ENCODE peak calls at places on chromosome 13, in nine cellular contexts. F, D, W, R, Y, V, X, I and B are unnamed samples.

GRCh38 chr13:46551410-46552301 is 1.3 kb upstream of the LRCH1 start:
- DNase-seq in X (peak; percentile 82), Y (peak; percentile 67), F (peak; percentile 32), I (no peak), D (peak; percentile 46), V (peak; percentile 36), R (peak; percentile 87), W (peak; percentile 70), B (peak; percentile 93)

GRCh38 chr13:79030513-79030912 is 371.6 kb upstream of the OBI1 start:
- DNase-seq in V (no peak), I (no peak), Y (no peak), X (no peak), R (no peak), W (no peak), D (no peak), F (no peak), B (no peak)

GRCh38 chr13:77565635-77566034 is 30.1 kb downstream of the SCEL start:
- DNase-seq in V (no peak), R (no peak), F (no peak), W (peak; percentile 1), X (peak; percentile 26), D (no peak), Y (no peak), I (no peak), B (no peak)

GRCh38 chr13:36920612-36921185 is 661 bp upstream of the SMAD9 start:
- DNase-seq in D (no peak), X (peak; percentile 6), W (no peak), V (no peak), I (no peak), R (no peak), F (no peak), Y (no peak), B (no peak)

GRCh38 chr13:48142437-48142836 is 47.5 kb upstream of the MED4 start:
- DNase-seq in I (no peak), W (no peak), D (no peak), X (no peak), R (no peak), F (no peak), Y (no peak), V (no peak), B (no peak)

GRCh38 chr13:72565893-72566292 is 161.5 kb downstream of the MZT1 start:
- DNase-seq in I (no peak), F (no peak), V (no peak), Y (no peak), R (no peak), D (no peak), W (peak; percentile 12), X (peak; percentile 22), B (no peak)

GRCh38 chr13:108917581-108917980 is 288.2 kb downstream of the MYO16 start:
- DNase-seq in I (peak; percentile 37), R (no peak), D (no peak), F (no peak), V (no peak), Y (no peak), X (peak; percentile 48), W (no peak), B (no peak)

GRCh38 chr13:22110368-22110767 is 439.5 kb downstream of the FGF9 start:
- DNase-seq in W (peak; percentile 3), X (no peak), Y (no peak), D (no peak), I (no peak), F (no peak), R (no peak), V (no peak), B (peak; percentile 90)

GRCh38 chr13:50722437-50723125 is 120.9 kb downstream of the DLEU7 start:
- DNase-seq in R (no peak), V (no peak), F (no peak), I (no peak), X (no peak), Y (no peak), D (no peak), W (no peak), B (no peak)

GRCh38 chr13:35894636-35895035 is 236.5 kb downstream of the DCLK1 start:
- DNase-seq in R (no peak), Y (no peak), D (no peak), F (no peak), I (no peak), W (no peak), X (no peak), V (no peak), B (no peak)

GRCh38 chr13:109792416-109793090 is 6.2 kb upstream of the IRS2 start:
- DNase-seq in F (no peak), Y (no peak), V (no peak), W (no peak), X (no peak), R (no peak), D (no peak), I (no peak), B (no peak)

GRCh38 chr13:92315265-92315664 is 911.3 kb upstream of the GPC6 start:
- DNase-seq in D (no peak), Y (no peak), R (no peak), F (no peak), V (no peak), W (peak; percentile 67), I (no peak), X (no peak), B (no peak)

GRCh38 chr13:25821761-25822160 is 230.1 kb downstream of the SHISA2 start:
- DNase-seq in I (no peak), X (no peak), V (no peak), F (no peak), Y (no peak), W (no peak), D (no peak), R (no peak), B (no peak)

GRCh38 chr13:34942732-34943674 is 933 bp downstream of the NBEA start:
- DNase-seq in D (no peak), I (no peak), F (no peak), X (peak; percentile 23), R (peak; percentile 44), Y (peak; percentile 11), V (no peak), W (no peak), B (peak; percentile 77)

GRCh38 chr13:76764429-76764828 is 121.8 kb downstream of the KCTD12 start:
- DNase-seq in R (no peak), V (no peak), Y (no peak), D (no peak), X (no peak), F (no peak), I (no peak), W (peak; percentile 7), B (peak; percentile 84)

GRCh38 chr13:94620286-94620896 is 18.7 kb downstream of the GPR180 start:
- DNase-seq in I (no peak), Y (no peak), R (no peak), V (no peak), X (peak; percentile 29), W (no peak), F (no peak), D (peak; percentile 9), B (no peak)

GRCh38 chr13:99193152-99193551 is 7.5 kb upstream of the UBAC2 start:
- DNase-seq in V (no peak), F (no peak), D (no peak), W (no peak), I (no peak), R (no peak), X (no peak), Y (no peak), B (no peak)

GRCh38 chr13:100491164-100491847 is 97.3 kb downstream of the GGACT start:
- DNase-seq in I (peak; percentile 59), F (no peak), W (peak; percentile 73), X (no peak), D (no peak), Y (peak; percentile 70), V (no peak), R (no peak), B (no peak)

GRCh38 chr13:95588134-95588533 is 35.6 kb downstream of the CLDN10 start:
- DNase-seq in I (no peak), Y (no peak), D (no peak), V (no peak), W (no peak), F (no peak), X (no peak), R (no peak), B (no peak)

GRCh38 chr13:33536639-33537425 is 251.3 kb upstream of the STARD13 start:
- DNase-seq in I (peak; percentile 72), V (no peak), D (no peak), F (no peak), W (peak; percentile 37), R (no peak), X (peak; percentile 67), Y (no peak), B (no peak)

GRCh38 chr13:40764587-40765403 is 6.2 kb downstream of the MRPS31 start:
- DNase-seq in X (no peak), W (no peak), D (peak; percentile 13), V (no peak), Y (no peak), R (peak; percentile 49), F (no peak), I (no peak), B (no peak)

GRCh38 chr13:113836917-113837553 is 26.8 kb downstream of the GAS6 start:
- DNase-seq in Y (peak; percentile 75), W (peak; percentile 83), I (peak; percentile 80), F (no peak), X (peak; percentile 78), D (no peak), V (no peak), R (peak; percentile 66), B (no peak)

GRCh38 chr13:50664961-50665360 is 178.5 kb downstream of the DLEU7 start:
- DNase-seq in Y (no peak), D (no peak), W (no peak), X (no peak), F (no peak), V (no peak), I (no peak), R (no peak), B (no peak)

GRCh38 chr13:50512602-50513527 is 330.6 kb downstream of the DLEU7 start:
- DNase-seq in R (peak; percentile 77), D (peak; percentile 14), I (no peak), Y (peak; percentile 56), W (peak; percentile 71), V (no peak), F (peak; percentile 11), X (peak; percentile 41), B (peak; percentile 85)

GRCh38 chr13:48527955-48528354 is 4.9 kb downstream of the RCBTB2 start:
- DNase-seq in X (no peak), W (no peak), V (no peak), F (no peak), Y (no peak), R (no peak), I (no peak), D (no peak), B (no peak)